ENCODE peak calls at places on chromosomes 16 and 17, in four cellular contexts. F is IMR-90; G is CD8-positive, alpha-beta T cell; N is PC-3. J is an unnamed sample.

GRCh38 chr17:17028878-17029535 is 13.2 kb upstream of the MPRIP start:
- DNase-seq in F (no peak), G (no peak), N (no peak), J (no peak)

GRCh38 chr16:20383106-20384029 is 21.2 kb downstream of the PDILT start:
- DNase-seq in F (peak; percentile 54), G (no peak), N (peak; percentile 74), J (peak; percentile 81)

GRCh38 chr16:88934066-88934667 is 42.8 kb downstream of the CBFA2T3 start:
- DNase-seq in F (no peak), G (no peak), N (no peak), J (no peak)

GRCh38 chr17:73401911-73402310 is 90.1 kb upstream of the CDC42EP4 start:
- DNase-seq in F (peak; percentile 7), G (no peak), N (no peak), J (peak; percentile 91)

GRCh38 chr16:85606920-85607319 is 6.2 kb upstream of the GSE1 start:
- DNase-seq in F (no peak), G (no peak), N (no peak), J (no peak)

GRCh38 chr17:57869599-57870282 is 19.9 kb upstream of the MRPS23 start:
- DNase-seq in F (peak; percentile 97), G (no peak), N (peak; percentile 42), J (peak; percentile 81)

GRCh38 chr16:72992142-72992601 is 55.8 kb downstream of the ZFHX3 start:
- DNase-seq in F (no peak), G (no peak), N (no peak), J (no peak)

GRCh38 chr17:7141824-7142223 is 27.2 kb upstream of the ASGR2 start:
- DNase-seq in F (no peak), G (no peak), N (peak; percentile 68), J (no peak)

GRCh38 chr17:42536372-42537155 is 523 bp downstream of the NAGLU start:
- DNase-seq in F (peak; percentile 78), G (peak; percentile 82), N (peak; percentile 66), J (peak; percentile 79)

GRCh38 chr17:69760562-69760961 is 314.5 kb upstream of the KCNJ16 start:
- DNase-seq in F (no peak), G (no peak), N (no peak), J (no peak)

GRCh38 chr16:84572096-84572495 is 45.8 kb downstream of the COTL1 start:
- DNase-seq in F (no peak), G (no peak), N (no peak), J (no peak)

GRCh38 chr16:3074860-3075545 is 9.6 kb downstream of the IL32 start:
- DNase-seq in F (no peak), G (peak; percentile 91), N (no peak), J (no peak)

GRCh38 chr16:72042157-72042660 is 12.1 kb upstream of the HP start:
- DNase-seq in F (no peak), G (no peak), N (no peak), J (no peak)

GRCh38 chr17:27083408-27084185 is 210.3 kb upstream of the WSB1 start:
- DNase-seq in F (no peak), G (no peak), N (no peak), J (no peak)

GRCh38 chr17:48149174-48150106 is 41.9 kb downstream of the SNX11 start:
- DNase-seq in F (no peak), G (no peak), N (no peak), J (peak; percentile 26)

GRCh38 chr16:73840710-73841109 is 455.9 kb upstream of the PSMD7 start:
- DNase-seq in F (no peak), G (no peak), N (no peak), J (no peak)

GRCh38 chr17:60146206-60146605 is 3.6 kb upstream of the CA4 start:
- DNase-seq in F (no peak), G (no peak), N (no peak), J (no peak)

GRCh38 chr16:53912155-53912554 is 208.2 kb downstream of the FTO start:
- DNase-seq in F (no peak), G (no peak), N (no peak), J (no peak)

GRCh38 chr16:17396762-17397498 is 73.8 kb downstream of the XYLT1 start:
- DNase-seq in F (peak; percentile 52), G (no peak), N (no peak), J (peak; percentile 56)

GRCh38 chr17:82449136-82449882 is 1.2 kb downstream of the CYBC1 start:
- DNase-seq in F (no peak), G (peak; percentile 82), N (no peak), J (no peak)

GRCh38 chr17:68431661-68432071 is 25.6 kb downstream of the WIPI1 start:
- DNase-seq in F (peak; percentile 23), G (peak; percentile 56), N (peak; percentile 45), J (peak; percentile 80)

GRCh38 chr17:39634384-39634871 is 2.5 kb upstream of the STARD3 start:
- DNase-seq in F (peak; percentile 44), G (no peak), N (peak; percentile 55), J (peak; percentile 69)

GRCh38 chr17:1561420-1562177 is 993 bp downstream of the PITPNA start:
- DNase-seq in F (no peak), G (peak; percentile 53), N (peak; percentile 6), J (peak; percentile 28)

GRCh38 chr17:71327376-71328059 is 793.3 kb upstream of the SOX9 start:
- DNase-seq in F (peak; percentile 72), G (no peak), N (peak; percentile 51), J (peak; percentile 70)

GRCh38 chr17:48439875-48440505 is 10.0 kb upstream of the SKAP1 start:
- DNase-seq in F (no peak), G (peak; percentile 64), N (no peak), J (peak; percentile 27)

GRCh38 chr17:12509836-12510235 is 155.9 kb upstream of the MYOCD start:
- DNase-seq in F (no peak), G (no peak), N (no peak), J (no peak)

GRCh38 chr17:61403846-61404701 is 4.4 kb downstream of the TBX2 start:
- DNase-seq in F (peak; percentile 69), G (no peak), N (no peak), J (no peak)

GRCh38 chr17:15278381-15278780 is 13.3 kb upstream of the PMP22 start:
- DNase-seq in F (no peak), G (no peak), N (peak; percentile 32), J (no peak)

GRCh38 chr17:42247734-42248133 is 28.5 kb downstream of the STAT5B start:
- DNase-seq in F (peak; percentile 81), G (no peak), N (no peak), J (peak; percentile 95)

GRCh38 chr16:11627822-11628457 is 40.3 kb upstream of the SNN start:
- DNase-seq in F (peak; percentile 60), G (no peak), N (peak; percentile 82), J (peak; percentile 45)

GRCh38 chr17:77884019-77884418 is 74.5 kb upstream of the TNRC6C start:
- DNase-seq in F (peak; percentile 5), G (peak; percentile 64), N (no peak), J (no peak)

GRCh38 chr17:31466096-31466495 is 74.6 kb downstream of the RAB11FIP4 start:
- DNase-seq in F (no peak), G (no peak), N (no peak), J (no peak)

GRCh38 chr16:72897707-72898106 is 150.2 kb downstream of the ZFHX3 start:
- DNase-seq in F (no peak), G (no peak), N (no peak), J (no peak)

DNA sequence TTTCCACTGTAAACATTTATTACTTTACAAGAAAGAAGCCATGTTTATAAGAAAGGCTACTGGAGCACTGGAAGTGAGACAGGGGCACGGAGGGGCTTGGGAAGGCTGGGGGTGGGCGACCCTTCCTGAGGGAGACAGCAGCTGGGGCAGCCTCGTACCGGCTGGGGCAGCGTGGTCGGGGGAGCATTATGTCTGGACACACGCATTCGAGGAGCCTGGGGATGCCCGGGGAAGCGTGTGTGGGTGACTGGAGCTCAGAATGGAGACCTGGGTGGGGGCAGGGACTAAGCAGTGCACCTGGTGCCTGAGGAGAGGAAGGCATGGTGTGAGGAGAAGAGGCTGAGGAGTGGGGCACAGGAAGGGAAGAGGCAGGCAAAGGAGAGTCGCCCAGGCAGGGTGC is 64.5 kb downstream of the SRCIN1 start:
- DNase-seq in F (no peak), G (no peak), N (no peak), J (no peak)
- H3K4me3 ChIP-seq in F (no peak overlapping the region), G (no peak overlapping the region), N (no peak overlapping the region), J (no peak overlapping the region)

GRCh38 chr17:62615503-62615902 is 12.0 kb upstream of the MRC2 start:
- DNase-seq in F (no peak), G (no peak), N (no peak), J (no peak)
- TF ChIP-seq CTCF in F (no peak), G (no peak), N (no peak), J (no peak)

GRCh38 chr16:50096791-50097190 is 31.0 kb downstream of the HEATR3 start:
- DNase-seq in F (peak; percentile 63), G (no peak), N (no peak), J (peak; percentile 26)

GRCh38 chr16:50099957-50100648 is 34.3 kb downstream of the HEATR3 start:
- DNase-seq in F (no peak), G (no peak), N (no peak), J (no peak)

GRCh38 chr16:50103764-50104163 is 38.0 kb downstream of the HEATR3 start:
- DNase-seq in F (no peak), G (no peak), N (no peak), J (peak; percentile 85)

DNA sequence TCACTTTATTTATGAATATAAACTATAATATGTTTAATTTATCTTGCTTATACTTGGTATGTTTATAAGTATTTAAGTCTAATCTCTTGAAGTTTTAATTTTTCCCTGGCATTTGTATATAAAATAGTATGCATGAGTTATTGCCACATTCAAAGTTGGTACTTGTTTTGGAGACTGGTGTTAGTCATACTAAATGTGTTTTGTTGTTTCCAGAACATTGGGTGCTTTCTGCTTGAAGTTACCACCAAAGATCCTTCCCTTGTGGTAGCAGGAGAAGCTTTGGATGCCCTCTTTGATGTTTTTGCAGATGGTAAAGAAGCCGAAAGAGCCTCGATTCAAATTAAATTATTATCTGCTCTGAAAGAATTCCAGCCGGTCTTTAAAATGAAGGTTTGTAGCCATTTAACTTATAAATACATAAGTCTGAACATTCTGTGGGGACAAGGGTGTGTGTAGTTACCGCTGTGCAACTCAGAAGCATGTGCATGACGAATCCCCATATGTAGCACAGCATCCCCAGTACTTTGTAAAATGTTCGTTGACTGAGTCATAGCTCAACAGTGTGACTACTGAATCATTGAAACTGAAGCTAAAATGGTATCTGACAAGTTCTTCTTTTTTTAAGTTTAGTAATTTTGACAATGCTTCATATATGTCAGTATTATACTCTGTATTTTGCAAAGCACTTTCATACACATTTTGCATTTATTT is 36.4 kb downstream of the HEATR3 start:
- DNase-seq in F (peak; percentile 86), G (no peak), N (no peak), J (peak; percentile 83)
- H3K4me3 ChIP-seq in F (no peak overlapping the region), G (no peak overlapping the region), N (no peak overlapping the region), J (no peak overlapping the region)

GRCh38 chr17:32772453-32773025 is 104.4 kb downstream of the MYO1D start:
- DNase-seq in F (no peak), G (no peak), N (no peak), J (no peak)

GRCh38 chr17:32774286-32775084 is 102.4 kb downstream of the MYO1D start:
- DNase-seq in F (no peak), G (no peak), N (no peak), J (no peak)

GRCh38 chr17:32777922-32778321 is 99.0 kb downstream of the MYO1D start:
- DNase-seq in F (no peak), G (no peak), N (no peak), J (no peak)

GRCh38 chr17:32780721-32781120 is 96.2 kb downstream of the MYO1D start:
- DNase-seq in F (no peak), G (no peak), N (no peak), J (no peak)

DNA sequence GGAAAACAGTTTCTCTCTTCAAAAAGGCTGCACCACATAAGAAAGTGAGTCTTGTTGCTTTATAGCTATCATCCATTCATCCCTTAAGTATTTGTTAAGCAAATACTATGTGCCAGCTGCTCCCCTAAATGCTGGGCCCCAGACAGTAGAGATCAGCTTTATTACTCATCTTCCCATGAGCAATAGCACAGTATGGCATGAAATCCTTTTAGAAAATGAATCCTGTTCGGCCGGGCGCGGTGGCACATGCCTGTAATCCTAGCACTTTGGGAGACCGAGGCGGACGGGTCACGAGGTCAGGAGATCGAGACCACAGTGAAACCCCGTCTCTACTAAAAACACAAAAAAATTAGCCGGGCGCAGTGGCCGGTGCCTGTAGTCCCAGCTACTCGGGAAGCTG is 99.5 kb downstream of the MYO1D start:
- DNase-seq in F (peak; percentile 6), G (no peak), N (peak; percentile 47), J (peak; percentile 34)
- TF ChIP-seq CTCF in F (no peak), G (no peak), N (no peak), J (no peak)